ENCODE peak calls at places on chromosome 1, in six cellular contexts. N, C, R, O, T and X are unnamed samples.

GRCh38 chr1:18642278-18643095 is 11.8 kb downstream of the PAX7 start:
- DNase-seq in N (no peak), C (no peak), R (no peak), O (no peak), T (no peak), X (no peak)

GRCh38 chr1:245336149-245336983 is 181.6 kb downstream of the KIF26B start:
- DNase-seq in N (no peak), C (no peak), R (no peak), O (no peak), T (no peak), X (no peak)

GRCh38 chr1:177124578-177125278 is 39.8 kb downstream of the ASTN1 start:
- DNase-seq in N (no peak), C (no peak), R (no peak), O (no peak), T (no peak), X (no peak)

GRCh38 chr1:218499021-218499691 is 154.0 kb downstream of the TGFB2 start:
- DNase-seq in N (no peak), C (no peak), R (no peak), O (no peak), T (no peak), X (no peak)

GRCh38 chr1:15786581-15786980 is 20.9 kb downstream of the UQCRHL start:
- DNase-seq in N (no peak), C (peak; percentile 67), R (peak; percentile 59), O (no peak), T (no peak), X (no peak)

GRCh38 chr1:205199090-205199930 is 12.2 kb downstream of the DSTYK start:
- DNase-seq in N (no peak), C (no peak), R (no peak), O (no peak), T (no peak), X (no peak)

GRCh38 chr1:198254521-198254920 is 97.7 kb downstream of the NEK7 start:
- DNase-seq in N (no peak), C (no peak), R (no peak), O (no peak), T (no peak), X (no peak)

GRCh38 chr1:55375617-55376258 is 160.6 kb upstream of the USP24 start:
- DNase-seq in N (peak; percentile 13), C (no peak), R (no peak), O (no peak), T (no peak), X (no peak)

GRCh38 chr1:76576876-76577817 is 290.1 kb upstream of the ST6GALNAC5 start:
- DNase-seq in N (no peak), C (no peak), R (no peak), O (no peak), T (no peak), X (no peak)

GRCh38 chr1:15683411-15684039 is 595 bp upstream of the PLEKHM2 start:
- DNase-seq in N (no peak), C (peak; percentile 51), R (no peak), O (no peak), T (no peak), X (no peak)

GRCh38 chr1:204583909-204584632 is 67.9 kb downstream of the MDM4 start:
- DNase-seq in N (peak; percentile 20), C (no peak), R (peak; percentile 62), O (no peak), T (peak; percentile 72), X (no peak)